ENCODE peak calls at places on chromosomes 5 and 9, in nine cellular contexts. E is GM23338; G is CD4-positive, CD25-positive, alpha-beta regulatory T cell; K is body of pancreas; B is Peyer's patch; U is HepG2; Z is brain microvascular endothelial cell; X is transverse colon; O is astrocyte. A is an unnamed sample. For H3K27me3, the result is how much of the 10 kb centered on the place peaks cover.

GRCh38 chr9:128145951-128146351 is 3.3 kb upstream of the LCN2 start:
- DNase-seq in E (no peak), G (no peak), K (no peak), B (no peak), U (no peak), Z (no peak), X (no peak), O (no peak), A (no peak)

GRCh38 chr5:69416180-69416579 is 1.3 kb downstream of the MARVELD2 start:
- DNase-seq in E (peak), G (no peak), K (no peak), B (no peak), U (no peak), Z (no peak), X (no peak), O (no peak), A (no peak)

GRCh38 chr9:112378441-112379176 is 1.3 kb upstream of the HSDL2 start:
- DNase-seq in E (no peak), G (peak), K (peak), B (no peak), U (no peak), Z (peak), X (peak), O (no peak), A (peak)

GRCh38 chr5:170266570-170267379 is 30.8 kb downstream of the LCP2 start:
- DNase-seq in E (no peak), G (peak), K (no peak), B (no peak), U (no peak), Z (no peak), X (no peak), O (no peak), A (no peak)

GRCh38 chr5:154077692-154078091 is 38.9 kb downstream of the MFAP3 start:
- DNase-seq in E (no peak), G (no peak), K (peak), B (no peak), U (no peak), Z (no peak), X (no peak), O (peak), A (no peak)

GRCh38 chr9:88809371-88809770 is 181.9 kb upstream of the S1PR3 start:
- DNase-seq in E (no peak), G (no peak), K (no peak), B (no peak), U (no peak), Z (no peak), X (no peak), O (no peak), A (no peak)

GRCh38 chr5:132883261-132883834 is 9.9 kb downstream of the LEAP2 start:
- DNase-seq in E (peak), G (no peak), K (peak), B (peak), U (peak), Z (peak), X (peak), O (peak), A (peak)

GRCh38 chr9:79390077-79390673 is 181.6 kb upstream of the TLE4 start:
- DNase-seq in E (no peak), G (no peak), K (no peak), B (no peak), U (no peak), Z (no peak), X (no peak), O (peak), A (no peak)

GRCh38 chr5:136249678-136250266 is 56.8 kb upstream of the SMIM32 start:
- DNase-seq in E (peak), G (no peak), K (peak), B (no peak), U (peak), Z (peak), X (peak), O (peak), A (peak)

GRCh38 chr5:58543723-58544122 is 39.2 kb upstream of the RAB3C start:
- DNase-seq in E (no peak), G (no peak), K (no peak), B (no peak), U (no peak), Z (no peak), X (no peak), O (no peak), A (no peak)

GRCh38 chr5:154242442-154242841 is 51.9 kb downstream of the GALNT10 start:
- DNase-seq in E (no peak), G (no peak), K (no peak), B (no peak), U (no peak), Z (no peak), X (no peak), O (no peak), A (no peak)

GRCh38 chr9:76027426-76027825 is 137.0 kb downstream of the PCSK5 start:
- DNase-seq in E (no peak), G (no peak), K (no peak), B (no peak), U (no peak), Z (no peak), X (no peak), O (peak), A (no peak)

GRCh38 chr5:138469540-138470321 is 4.5 kb downstream of the EGR1 start:
- DNase-seq in E (no peak), G (no peak), K (no peak), B (no peak), U (no peak), Z (peak), X (peak), O (peak), A (no peak)

GRCh38 chr5:74870299-74871067 is 4.3 kb upstream of the FAM169A start:
- DNase-seq in E (no peak), G (no peak), K (no peak), B (no peak), U (no peak), Z (no peak), X (no peak), O (no peak), A (no peak)

GRCh38 chr5:55227738-55228430 is 769 bp upstream of the MCIDAS start:
- DNase-seq in E (peak), G (no peak), K (no peak), B (no peak), U (no peak), Z (no peak), X (no peak), O (no peak), A (no peak)

GRCh38 chr9:93052791-93053540 is 5.5 kb upstream of the SUSD3 start:
- DNase-seq in E (peak), G (no peak), K (no peak), B (no peak), U (no peak), Z (no peak), X (no peak), O (no peak), A (no peak)

GRCh38 chr9:76085596-76085995 is 195.1 kb downstream of the PCSK5 start:
- DNase-seq in E (no peak), G (no peak), K (no peak), B (no peak), U (no peak), Z (no peak), X (no peak), O (no peak), A (no peak)

GRCh38 chr5:139104577-139105271 is 93.4 kb downstream of the SIL1 start:
- DNase-seq in E (no peak), G (no peak), K (peak), B (no peak), U (no peak), Z (peak), X (peak), O (peak), A (peak)

GRCh38 chr5:159850192-159850573 is 66.1 kb upstream of the ADRA1B start:
- DNase-seq in E (peak), G (no peak), K (no peak), B (no peak), U (no peak), Z (peak), X (peak), O (peak), A (no peak)

GRCh38 chr5:1706021-1706420 is 93.6 kb downstream of the MRPL36 start:
- DNase-seq in E (no peak), G (no peak), K (no peak), B (no peak), U (no peak), Z (no peak), X (no peak), O (no peak), A (no peak)

GRCh38 chr5:122076669-122077450 is 1.2 kb downstream of the LOX start:
- DNase-seq in E (peak), G (no peak), K (peak), B (no peak), U (peak), Z (peak), X (peak), O (peak), A (peak)

GRCh38 chr5:170630711-170631141 is 126.9 kb downstream of the KCNIP1 start:
- DNase-seq in E (no peak), G (no peak), K (no peak), B (no peak), U (no peak), Z (no peak), X (no peak), O (no peak), A (no peak)

GRCh38 chr9:94937214-94937903 is 210.9 kb downstream of the AOPEP start:
- DNase-seq in E (no peak), G (no peak), K (no peak), B (no peak), U (no peak), Z (peak), X (no peak), O (peak), A (no peak)

GRCh38 chr5:142215915-142216681 is 107.5 kb downstream of the NDFIP1 start:
- DNase-seq in E (no peak), G (no peak), K (peak), B (no peak), U (peak), Z (peak), X (peak), O (peak), A (peak)

GRCh38 chr9:93589688-93590087 is 13.3 kb downstream of the PHF2 start:
- DNase-seq in E (no peak), G (no peak), K (no peak), B (no peak), U (peak), Z (peak), X (no peak), O (peak), A (no peak)

GRCh38 chr5:105015098-105015497 is 1452.5 kb upstream of the NUDT12 start:
- DNase-seq in E (no peak), G (no peak), K (no peak), B (no peak), U (no peak), Z (no peak), X (no peak), O (no peak), A (no peak)

GRCh38 chr5:17113174-17113941 is 104.1 kb upstream of the BASP1 start:
- DNase-seq in E (no peak), G (no peak), K (no peak), B (no peak), U (no peak), Z (peak), X (no peak), O (peak), A (no peak)

GRCh38 chr5:35780236-35780635 is 76.5 kb upstream of the IL7R start:
- DNase-seq in E (no peak), G (no peak), K (no peak), B (no peak), U (no peak), Z (no peak), X (no peak), O (no peak), A (no peak)

GRCh38 chr5:143807401-143807800 is 4.6 kb upstream of the HMHB1 start:
- DNase-seq in E (no peak), G (no peak), K (no peak), B (no peak), U (no peak), Z (no peak), X (no peak), O (no peak), A (no peak)

GRCh38 chr5:10594591-10595210 is 30.8 kb downstream of the ANKRD33B start:
- DNase-seq in E (no peak), G (no peak), K (no peak), B (no peak), U (no peak), Z (peak), X (no peak), O (peak), A (no peak)

GRCh38 chr9:592225-592624 is 249.3 kb upstream of the DMRT1 start:
- DNase-seq in E (peak), G (no peak), K (peak), B (no peak), U (peak), Z (no peak), X (peak), O (no peak), A (peak)

GRCh38 chr9:5838884-5839571 is 6.1 kb upstream of the ERMP1 start:
- DNase-seq in E (peak), G (no peak), K (peak), B (no peak), U (peak), Z (peak), X (peak), O (peak), A (peak)

GRCh38 chr9:8570776-8571175 is 771.2 kb upstream of the DMAC1 start:
- DNase-seq in E (no peak), G (no peak), K (no peak), B (no peak), U (no peak), Z (no peak), X (no peak), O (no peak), A (no peak)

GRCh38 chr5:71600783-71601182 is 13.6 kb downstream of the MCCC2 start:
- DNase-seq in E (no peak), G (no peak), K (no peak), B (no peak), U (no peak), Z (no peak), X (no peak), O (no peak), A (no peak)
- H3K27ac ChIP-seq in E (no peak), G (peak), K (no peak), B (no peak), U (no peak), Z (peak), X (peak), O (peak), A (peak)

GRCh38 chr9:114115645-114116044 is 16.6 kb upstream of the KIF12 start:
- DNase-seq in E (no peak), G (no peak), K (no peak), B (no peak), U (peak), Z (no peak), X (no peak), O (no peak), A (no peak)
- H3K27me3 ChIP-seq in E (under half), G (under half), K (under half), B (under half), U (under half), Z (under half), X (under half), O (under half), A (under half)

GRCh38 chr9:116471943-116472506 is 215.1 kb upstream of the TRIM32 start:
- DNase-seq in E (peak), G (no peak), K (no peak), B (no peak), U (no peak), Z (no peak), X (no peak), O (no peak), A (no peak)
- H3K27ac ChIP-seq in E (peak), G (no peak), K (no peak), B (no peak), U (no peak), Z (no peak), X (no peak), O (no peak), A (no peak)

DNA sequence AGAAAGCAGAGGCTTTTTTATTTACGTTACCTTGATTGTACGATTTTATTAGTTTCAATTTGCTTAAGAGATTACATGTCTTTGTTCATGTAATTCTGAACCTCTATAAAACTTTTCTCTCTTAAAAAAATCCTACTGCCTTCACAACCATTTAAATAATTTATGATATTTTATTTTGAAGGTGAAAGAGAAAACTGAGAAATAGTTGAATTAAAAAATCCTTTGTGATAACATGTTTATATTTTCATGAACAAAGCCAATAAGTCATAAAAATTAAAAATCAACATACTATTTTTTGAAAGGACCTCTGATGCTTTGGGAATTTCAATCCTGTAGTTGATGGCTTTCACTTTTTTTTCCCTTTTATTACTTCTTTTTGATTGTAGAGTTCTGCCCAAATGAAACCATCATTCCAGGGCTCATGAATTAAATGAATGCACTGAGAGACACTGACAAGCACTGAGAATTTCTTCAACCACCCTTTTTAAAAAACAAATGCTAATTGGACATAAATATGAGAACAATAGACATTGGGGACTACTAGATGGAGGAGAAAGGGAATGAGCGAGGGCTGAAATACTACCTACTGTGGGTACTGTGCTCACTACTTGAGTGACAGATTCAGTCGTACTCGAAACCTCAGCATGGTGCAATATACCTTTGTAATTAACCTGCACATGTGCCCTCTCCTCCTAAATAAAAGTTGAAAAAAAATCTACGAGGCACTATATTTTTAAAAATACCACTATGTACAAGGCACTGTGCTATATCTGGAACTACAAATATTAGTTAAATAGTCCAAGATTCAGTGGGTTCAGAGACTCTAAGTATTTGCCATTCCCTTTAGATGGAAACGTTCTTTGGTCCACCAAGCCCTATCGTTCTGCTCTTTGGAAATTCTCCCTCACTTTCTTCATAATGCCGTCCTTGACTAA is 5.9 kb downstream of the CDKN2A start:
- DNase-seq in E (no peak), G (no peak), K (no peak), B (no peak), U (no peak), Z (no peak), X (no peak), O (no peak), A (no peak)
- H3K27me3 ChIP-seq in E (half or more), G (under half), K (under half), B (under half), U (under half), Z (under half), X (half or more), O (under half), A (under half)

GRCh38 chr5:73701566-73701965 is 75.6 kb downstream of the ARHGEF28 start:
- DNase-seq in E (no peak), G (no peak), K (no peak), B (no peak), U (no peak), Z (no peak), X (no peak), O (peak), A (no peak)
- H3K27ac ChIP-seq in E (no peak), G (no peak), K (no peak), B (no peak), U (no peak), Z (no peak), X (no peak), O (no peak), A (no peak)

DNA sequence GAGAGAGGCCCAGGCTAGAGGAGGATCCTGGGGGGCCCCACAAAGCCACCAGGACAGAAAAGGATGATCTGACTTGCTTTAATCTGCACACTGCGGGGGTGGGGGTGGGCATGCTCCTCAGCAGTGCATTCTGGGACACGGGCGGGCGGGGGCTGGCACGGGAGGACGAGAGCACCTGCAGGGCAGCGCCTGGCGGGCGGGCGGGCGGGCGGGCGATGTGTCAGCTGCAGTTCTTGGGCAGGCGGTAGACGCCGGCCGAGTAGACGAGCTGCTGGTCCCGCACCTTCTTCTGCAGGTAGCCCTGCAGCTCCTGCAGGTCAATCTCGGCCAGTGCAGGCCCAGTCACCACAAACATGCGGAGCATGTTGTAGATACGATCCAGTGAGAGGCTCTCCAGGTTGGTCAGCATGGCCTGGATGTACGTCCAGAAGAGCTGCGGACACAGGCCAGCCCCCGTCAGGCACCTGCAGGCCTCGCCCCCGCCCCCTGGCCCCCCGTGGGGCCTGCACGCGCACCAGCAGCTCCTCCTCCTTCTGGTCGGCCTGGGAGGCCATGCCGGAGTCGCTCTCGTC is 3.0 kb upstream of the TMEM210 start:
- DNase-seq in E (peak), G (no peak), K (no peak), B (no peak), U (no peak), Z (no peak), X (no peak), O (no peak), A (no peak)
- H3K27me3 ChIP-seq in E (under half), G (under half), K (under half), B (under half), U (under half), Z (under half), X (half or more), O (under half), A (under half)

GRCh38 chr9:71936066-71936465 is 24.6 kb downstream of the C9orf85 start:
- DNase-seq in E (no peak), G (no peak), K (no peak), B (no peak), U (no peak), Z (no peak), X (no peak), O (no peak), A (no peak)
- H3K27ac ChIP-seq in E (peak), G (no peak), K (no peak), B (no peak), U (no peak), Z (no peak), X (no peak), O (no peak), A (no peak)

GRCh38 chr5:173231996-173232498 is 3.0 kb downstream of the NKX2-5 start:
- DNase-seq in E (peak), G (no peak), K (no peak), B (no peak), U (no peak), Z (no peak), X (no peak), O (no peak), A (no peak)
- H3K27me3 ChIP-seq in E (half or more), G (under half), K (under half), B (half or more), U (half or more), Z (half or more), X (half or more), O (half or more), A (half or more)

A was measured in colonic mucosa.